ENCODE peak calls at places on chromosome 3, in five cellular contexts. Z is B cell; K is T-helper 2 cell; O is activated CD4-positive, alpha-beta T cell treated with anti-CD3 and anti-CD28 coated beads, Interleukin-2, amount 50 U/mL, for 4 hours; N is aorta. L is an unnamed sample.

GRCh38 chr3:52289338-52289746 is 1.7 kb downstream of the GLYCTK start:
- DNase-seq in Z (no peak), K (no peak), O (no peak), N (peak), L (no peak)

GRCh38 chr3:171173732-171174131 is 147.2 kb upstream of the SLC2A2 start:
- DNase-seq in N (no peak), K (no peak), O (no peak), Z (no peak), L (no peak)

GRCh38 chr3:49198161-49198560 is 26.8 kb downstream of the KLHDC8B start:
- DNase-seq in K (no peak), O (no peak), N (no peak), Z (no peak), L (no peak)

GRCh38 chr3:69688400-69688799 is 50.9 kb upstream of the MITF start:
- DNase-seq in N (no peak), O (no peak), K (no peak), Z (no peak), L (no peak)

GRCh38 chr3:73508330-73508954 is 116.3 kb downstream of the PDZRN3 start:
- DNase-seq in Z (peak), K (no peak), N (no peak), O (no peak), L (peak)

GRCh38 chr3:128548426-128549282 is 55.7 kb upstream of the GATA2 start:
- DNase-seq in N (no peak), Z (no peak), K (no peak), O (no peak), L (peak)

GRCh38 chr3:151839313-151839631 is 25.4 kb downstream of the AADAC start:
- DNase-seq in K (no peak), O (no peak), N (no peak), Z (no peak), L (no peak)

GRCh38 chr3:50008931-50009330 is 69.0 kb downstream of the RBM6 start:
- DNase-seq in N (no peak), Z (no peak), O (no peak), K (no peak), L (peak)

GRCh38 chr3:30628931-30629590 is 22.7 kb downstream of the TGFBR2 start:
- DNase-seq in K (no peak), Z (peak), O (no peak), N (no peak), L (no peak)

GRCh38 chr3:108125550-108126071 is 34.8 kb upstream of the CD47 start:
- DNase-seq in O (peak), Z (peak), K (peak), N (no peak), L (no peak)

GRCh38 chr3:62372621-62373041 is 719 bp downstream of the FEZF2 start:
- DNase-seq in Z (no peak), N (peak), O (no peak), K (no peak), L (no peak)

GRCh38 chr3:73299184-73299691 is 237.8 kb downstream of the EBLN2 start:
- DNase-seq in Z (no peak), N (no peak), O (no peak), K (no peak), L (no peak)

GRCh38 chr3:108487439-108487838 is 23.0 kb downstream of the MYH15 start:
- DNase-seq in Z (no peak), O (no peak), N (no peak), K (no peak), L (no peak)

GRCh38 chr3:101011086-101011485 is 17.9 kb upstream of the ABI3BP start:
- DNase-seq in O (no peak), K (no peak), Z (no peak), N (no peak), L (peak)

GRCh38 chr3:127529346-127530188 is 61.0 kb downstream of the TPRA1 start:
- DNase-seq in Z (no peak), O (no peak), N (no peak), K (no peak), L (no peak)

GRCh38 chr3:42148982-42149432 is 57.9 kb downstream of the TRAK1 start:
- DNase-seq in K (no peak), Z (no peak), N (peak), O (no peak), L (peak)

GRCh38 chr3:181210275-181210674 is 220.7 kb upstream of the DNAJC19 start:
- DNase-seq in N (no peak), O (no peak), Z (no peak), K (no peak), L (no peak)

GRCh38 chr3:98954806-98955205 is 53.3 kb upstream of the DCBLD2 start:
- DNase-seq in Z (no peak), O (no peak), N (no peak), K (no peak), L (peak)

GRCh38 chr3:65605876-65606432 is 432.8 kb downstream of the MAGI1 start:
- DNase-seq in O (no peak), K (no peak), N (no peak), Z (no peak), L (no peak)

GRCh38 chr3:107307205-107307604 is 70.0 kb upstream of the CCDC54 start:
- DNase-seq in O (no peak), K (no peak), Z (no peak), N (no peak), L (no peak)

GRCh38 chr3:126656376-126657134 is 1.6 kb upstream of the TXNRD3 start:
- DNase-seq in K (no peak), N (no peak), O (no peak), Z (no peak), L (no peak)

GRCh38 chr3:32614956-32615355 is 44.3 kb upstream of the DYNC1LI1 start:
- DNase-seq in N (no peak), Z (no peak), O (no peak), K (no peak), L (peak)

GRCh38 chr3:182389041-182389815 is 404.1 kb upstream of the ATP11B start:
- DNase-seq in O (no peak), Z (no peak), K (no peak), N (no peak), L (no peak)

GRCh38 chr3:188208751-188209433 is 54.9 kb downstream of the LPP start:
- DNase-seq in K (no peak), O (no peak), Z (no peak), N (no peak), L (peak)

GRCh38 chr3:181178991-181179390 is 189.5 kb upstream of the DNAJC19 start:
- DNase-seq in K (no peak), O (no peak), Z (no peak), N (no peak), L (no peak)

GRCh38 chr3:128449111-128449638 is 17.5 kb downstream of the DNAJB8 start:
- DNase-seq in K (no peak), O (no peak), N (no peak), Z (no peak), L (no peak)

GRCh38 chr3:170426240-170426797 is 7.7 kb downstream of the CLDN11 start:
- DNase-seq in Z (no peak), N (no peak), O (no peak), K (no peak), L (no peak)